ENCODE peak calls at places on chromosomes 5 and 9, in four cellular contexts. I is fibroblast of mammary gland; A is GM23248; V is activated CD4-positive, alpha-beta T cell treated with anti-CD3 and anti-CD28 coated beads, Interleukin-2, amount 50 U/mL, for 1 hour. L is an unnamed sample.

GRCh38 chr9:114894801-114895433 is 35.5 kb downstream of the TNFSF8 start:
- DNase-seq in A (peak), I (peak), V (no peak), L (no peak)

GRCh38 chr5:176740702-176741565 is 69.4 kb upstream of the UNC5A start:
- DNase-seq in A (no peak), I (no peak), V (no peak), L (peak)

GRCh38 chr5:113354056-113354455 is 80.7 kb downstream of the TSSK1B start:
- DNase-seq in A (peak), V (no peak), I (no peak), L (no peak)

GRCh38 chr5:141716468-141716867 is 34.4 kb upstream of the ARAP3 start:
- DNase-seq in I (no peak), V (no peak), A (no peak), L (no peak)

GRCh38 chr5:5658226-5658625 is 235.7 kb downstream of the ICE1 start:
- DNase-seq in I (peak), V (no peak), A (peak), L (no peak)

GRCh38 chr5:180494510-180495181 is 467 bp downstream of the CNOT6 start:
- DNase-seq in V (no peak), A (peak), I (no peak), L (no peak)

GRCh38 chr5:71974165-71974564 is 133.1 kb upstream of the MAP1B start:
- DNase-seq in V (no peak), I (peak), A (no peak), L (no peak)

GRCh38 chr5:177457239-177458121 is 10.9 kb downstream of the PRR7 start:
- DNase-seq in I (peak), A (peak), V (peak), L (peak)

L was measured in memory B cell.